ENCODE peak calls at places on chromosomes 2 and 18, in seven cellular contexts. C is Right ventricle myocardium inferior, T is iris pigment epithelial cell, W is COR-L47, Q is progenitor cell of endocrine pancreas, N is hypothalamus, L is SW480. P is an unnamed sample.

GRCh38 chr18:63238711-63239110 is 80.9 kb downstream of the BCL2 start:
- DNase-seq in W (peak; percentile 96), L (no peak), T (no peak), C (no peak), N (no peak), Q (no peak), P (no peak)

GRCh38 chr2:106119074-106119473 is 75.0 kb downstream of the UXS1 start:
- DNase-seq in Q (no peak), L (peak; percentile 21), C (no peak), W (no peak), N (no peak), T (no peak), P (no peak)

GRCh38 chr2:112182581-112183034 is 44.4 kb downstream of the FBLN7 start:
- DNase-seq in L (no peak), C (no peak), W (peak; percentile 80), T (no peak), N (no peak), Q (no peak), P (no peak)

GRCh38 chr2:219249203-219249980 is 3.7 kb upstream of the TUBA4B start:
- DNase-seq in W (peak; percentile 84), T (peak; percentile 70), Q (no peak), C (peak; percentile 80), L (peak; percentile 90), N (peak; percentile 33), P (peak; percentile 93)

GRCh38 chr2:85353876-85354285 is 447 bp downstream of the RETSAT start:
- DNase-seq in C (no peak), T (peak; percentile 44), L (peak; percentile 58), W (no peak), Q (no peak), N (no peak), P (peak; percentile 96)

GRCh38 chr2:3174626-3175567 is 202.7 kb downstream of the EIPR1 start:
- DNase-seq in C (no peak), L (no peak), Q (no peak), W (no peak), N (no peak), T (no peak), P (no peak)

GRCh38 chr2:140262908-140263307 is 1482.7 kb upstream of the NXPH2 start:
- DNase-seq in L (no peak), Q (no peak), T (no peak), C (peak; percentile 37), W (no peak), N (no peak), P (no peak)

GRCh38 chr2:20186855-20187187 is 38.1 kb downstream of the SDC1 start:
- DNase-seq in L (no peak), C (peak; percentile 45), Q (no peak), T (no peak), W (no peak), N (no peak), P (no peak)

GRCh38 chr2:219175928-219176817 is 552 bp downstream of the CNPPD1 start:
- DNase-seq in N (peak; percentile 49), W (peak; percentile 71), T (peak; percentile 43), L (peak; percentile 47), Q (no peak), C (peak; percentile 76), P (peak; percentile 71)

GRCh38 chr2:146415291-146415690 is 1429.5 kb upstream of the ACVR2A start:
- DNase-seq in N (no peak), L (no peak), Q (no peak), W (no peak), C (no peak), T (no peak), P (no peak)

GRCh38 chr18:11728247-11728646 is 39.2 kb downstream of the GNAL start:
- DNase-seq in W (no peak), Q (no peak), N (no peak), L (peak; percentile 52), C (no peak), T (peak; percentile 35), P (peak; percentile 5)

GRCh38 chr2:43133708-43134570 is 92.5 kb downstream of the ZFP36L2 start:
- DNase-seq in Q (no peak), W (no peak), C (peak; percentile 89), T (no peak), L (peak; percentile 57), N (peak; percentile 17), P (peak; percentile 59)

GRCh38 chr2:94956797-94957391 is 68.6 kb upstream of the MAL start:
- DNase-seq in Q (no peak), W (no peak), C (no peak), T (peak; percentile 20), N (peak; percentile 20), L (peak; percentile 48), P (peak; percentile 35)

GRCh38 chr18:21714472-21714871 is 9.9 kb upstream of the ABHD3 start:
- DNase-seq in L (no peak), T (no peak), N (no peak), W (no peak), C (no peak), Q (no peak), P (no peak)

GRCh38 chr2:207903236-207903635 is 122.1 kb downstream of the PLEKHM3 start:
- DNase-seq in W (no peak), T (no peak), L (no peak), C (no peak), Q (no peak), N (no peak), P (no peak)

GRCh38 chr2:19911799-19912509 is 10.2 kb upstream of the TTC32 start:
- DNase-seq in Q (no peak), N (no peak), L (peak; percentile 62), W (no peak), C (no peak), T (peak; percentile 89), P (no peak)

GRCh38 chr2:34652636-34653035 is 1053.5 kb upstream of the FAM98A start:
- DNase-seq in N (no peak), Q (no peak), L (no peak), T (peak; percentile 15), C (no peak), W (no peak), P (no peak)

GRCh38 chr2:152539424-152539823 is 177.8 kb downstream of the PRPF40A start:
- DNase-seq in T (no peak), C (no peak), Q (no peak), W (no peak), N (no peak), L (no peak), P (no peak)

P was measured in small intestine.